ENCODE peak calls at places on chromosomes 3 and 15, in ten cellular contexts. S, E, Q, D, G, L, I, X, O and F are unnamed samples.

GRCh38 chr15:99486371-99487336 is 79.1 kb upstream of the MEF2A start:
- DNase-seq in L (no peak), D (no peak), E (no peak), X (peak), O (peak), Q (peak), S (peak), I (peak), G (peak), F (peak)

GRCh38 chr15:83305696-83306291 is 21.3 kb upstream of the BNC1 start:
- DNase-seq in D (peak), X (no peak), L (peak), E (no peak), Q (no peak), O (no peak), S (no peak), G (no peak), I (no peak), F (no peak)

GRCh38 chr3:156902916-156903315 is 76.8 kb downstream of the LEKR1 start:
- DNase-seq in G (no peak), Q (no peak), D (no peak), S (no peak), L (no peak), E (no peak), X (no peak), I (no peak), O (no peak), F (no peak)

GRCh38 chr15:74830868-74831267 is 4.4 kb downstream of the CPLX3 start:
- DNase-seq in X (no peak), S (no peak), L (no peak), Q (no peak), E (no peak), D (no peak), I (peak), O (no peak), G (no peak), F (no peak)

GRCh38 chr3:196275126-196275525 is 12.4 kb downstream of the PCYT1A start:
- DNase-seq in I (no peak), Q (no peak), X (no peak), O (no peak), E (no peak), S (no peak), L (no peak), G (no peak), D (no peak), F (no peak)

GRCh38 chr3:30628931-30629590 is 22.7 kb downstream of the TGFBR2 start:
- DNase-seq in D (no peak), E (no peak), O (no peak), Q (no peak), I (no peak), S (no peak), X (no peak), G (no peak), L (no peak), F (no peak)

GRCh38 chr15:88866295-88866881 is 29.0 kb downstream of the HAPLN3 start:
- DNase-seq in E (no peak), O (no peak), X (no peak), S (no peak), G (no peak), I (no peak), Q (no peak), D (no peak), L (no peak), F (no peak)

GRCh38 chr15:90035095-90035834 is 34.1 kb downstream of the ZNF710 start:
- DNase-seq in S (peak), O (peak), G (peak), D (peak), L (no peak), E (no peak), Q (no peak), I (peak), X (no peak), F (peak)

GRCh38 chr3:25033407-25034029 is 394.5 kb upstream of the RARB start:
- DNase-seq in L (no peak), O (peak), G (no peak), I (no peak), X (peak), S (peak), D (peak), Q (peak), E (peak), F (peak)

GRCh38 chr15:99873451-99873850 is 140.2 kb upstream of the LYSMD4 start:
- DNase-seq in Q (no peak), X (no peak), D (no peak), E (no peak), I (no peak), G (no peak), O (no peak), S (no peak), L (no peak), F (no peak)

GRCh38 chr3:136196064-136196400 is at the start of gene MSL2:
- DNase-seq in D (no peak), E (no peak), I (no peak), L (peak), Q (no peak), X (no peak), S (no peak), G (no peak), O (peak), F (peak)

GRCh38 chr3:187572431-187572830 is 97.8 kb downstream of the SST start:
- DNase-seq in G (no peak), X (no peak), S (no peak), Q (no peak), O (no peak), I (no peak), D (no peak), E (no peak), L (no peak), F (no peak)

GRCh38 chr15:64809649-64810498 is 15.6 kb downstream of the PIF1 start:
- DNase-seq in X (peak), D (peak), Q (peak), I (peak), S (peak), G (peak), L (no peak), E (peak), O (peak), F (peak)

GRCh38 chr3:139117136-139117675 is 72.5 kb upstream of the PRR23C start:
- DNase-seq in X (no peak), I (no peak), S (no peak), L (peak), Q (no peak), O (peak), E (no peak), D (no peak), G (no peak), F (no peak)

GRCh38 chr15:44501768-44502366 is 35.1 kb upstream of the EIF3J start:
- DNase-seq in Q (peak), L (no peak), I (no peak), E (peak), G (no peak), X (peak), D (peak), S (no peak), O (no peak), F (no peak)

GRCh38 chr15:99424978-99425665 is 140.7 kb upstream of the MEF2A start:
- DNase-seq in O (no peak), D (peak), G (peak), L (no peak), Q (peak), X (no peak), I (peak), S (no peak), E (peak), F (no peak)

GRCh38 chr15:29822100-29822684 is at the start of gene TJP1:
- DNase-seq in G (no peak), O (peak), L (peak), E (no peak), X (no peak), D (peak), I (peak), Q (peak), S (peak), F (peak)

GRCh38 chr3:15973930-15974329 is 176.2 kb upstream of the ANKRD28 start:
- DNase-seq in L (peak), X (no peak), S (no peak), D (no peak), E (no peak), I (no peak), O (no peak), Q (no peak), G (no peak), F (no peak)

GRCh38 chr15:56040081-56041035 is 46.9 kb upstream of the NEDD4 start:
- DNase-seq in O (peak), Q (no peak), L (no peak), I (peak), G (no peak), E (no peak), X (peak), S (peak), D (peak), F (no peak)

GRCh38 chr3:57889807-57890206 is 118.4 kb upstream of the FLNB start:
- DNase-seq in D (no peak), X (no peak), G (no peak), S (no peak), I (peak), O (no peak), E (no peak), Q (no peak), L (no peak), F (no peak)

GRCh38 chr3:141078200-141078599 is 27.1 kb downstream of the SPSB4 start:
- DNase-seq in O (no peak), X (no peak), I (peak), Q (no peak), S (no peak), G (no peak), L (no peak), D (no peak), E (no peak), F (peak)

GRCh38 chr3:141077631-141078030 is 26.5 kb downstream of the SPSB4 start:
- DNase-seq in Q (no peak), D (no peak), I (peak), G (no peak), L (no peak), E (no peak), S (no peak), O (no peak), X (no peak), F (no peak)

GRCh38 chr3:141074529-141074928 is 23.4 kb downstream of the SPSB4 start:
- DNase-seq in L (no peak), O (no peak), D (no peak), I (peak), X (no peak), S (no peak), E (no peak), G (no peak), Q (no peak), F (no peak)

GRCh38 chr3:141076026-141076797 is 25.1 kb downstream of the SPSB4 start:
- DNase-seq in I (peak), D (no peak), O (no peak), Q (no peak), G (no peak), L (no peak), X (no peak), E (no peak), S (peak), F (no peak)

GRCh38 chr3:141076821-141077571 is 25.8 kb downstream of the SPSB4 start:
- DNase-seq in G (peak), I (peak), Q (no peak), E (no peak), O (peak), L (no peak), X (no peak), D (no peak), S (peak), F (no peak)
- TF ChIP-seq POLR2AphosphoS5 in G (no peak), I (no peak), Q (no peak), E (no peak), O (no peak), L (no peak), X (no peak), D (no peak), S (no peak), F (no peak)

GRCh38 chr15:72168131-72168825 is 29.3 kb downstream of the GRAMD2A start:
- DNase-seq in S (peak), G (peak), E (no peak), I (no peak), D (no peak), X (no peak), L (no peak), Q (no peak), O (no peak), F (no peak)

GRCh38 chr15:72167445-72167844 is 30.1 kb downstream of the GRAMD2A start:
- DNase-seq in Q (no peak), O (no peak), G (peak), E (no peak), S (no peak), I (no peak), D (no peak), X (no peak), L (no peak), F (no peak)

GRCh38 chr15:72168833-72169232 is 28.8 kb downstream of the GRAMD2A start:
- DNase-seq in X (no peak), I (no peak), S (peak), G (no peak), O (no peak), L (no peak), Q (no peak), E (no peak), D (no peak), F (no peak)

GRCh38 chr15:72169236-72169920 is 28.2 kb downstream of the GRAMD2A start:
- DNase-seq in I (no peak), D (no peak), Q (no peak), G (peak), X (no peak), S (peak), E (no peak), O (no peak), L (no peak), F (no peak)

GRCh38 chr15:72166716-72167417 is 30.7 kb downstream of the GRAMD2A start:
- DNase-seq in S (no peak), Q (no peak), I (no peak), D (no peak), X (no peak), G (peak), O (no peak), E (no peak), L (no peak), F (no peak)
- TF ChIP-seq POLR2AphosphoS5 in S (no peak), Q (no peak), I (no peak), D (no peak), X (no peak), G (no peak), O (no peak), E (no peak), L (no peak), F (no peak)

GRCh38 chr3:149572796-149573414 is 84.9 kb downstream of the WWTR1 start:
- DNase-seq in I (no peak), E (no peak), D (no peak), G (no peak), L (no peak), O (no peak), X (no peak), S (no peak), Q (no peak), F (no peak)

GRCh38 chr3:149576071-149576564 is 81.7 kb downstream of the WWTR1 start:
- DNase-seq in E (no peak), I (no peak), S (no peak), X (peak), D (peak), O (no peak), L (no peak), Q (no peak), G (no peak), F (no peak)

GRCh38 chr3:149579161-149579560 is 78.7 kb downstream of the WWTR1 start:
- DNase-seq in O (no peak), G (no peak), X (no peak), Q (no peak), I (no peak), L (no peak), E (no peak), S (no peak), D (no peak), F (no peak)

GRCh38 chr3:149577801-149578200 is 80.0 kb downstream of the WWTR1 start:
- DNase-seq in S (no peak), E (no peak), I (no peak), X (no peak), L (no peak), G (no peak), O (no peak), Q (no peak), D (no peak), F (no peak)

GRCh38 chr3:149575213-149575961 is 82.4 kb downstream of the WWTR1 start:
- DNase-seq in Q (no peak), E (no peak), D (peak), G (no peak), X (no peak), I (peak), L (no peak), O (no peak), S (no peak), F (peak)
- TF ChIP-seq POLR2AphosphoS5 in Q (peak), E (no peak), D (no peak), G (peak), X (no peak), I (no peak), L (peak), O (peak), S (no peak), F (no peak)

GRCh38 chr15:78064544-78064943 is 13.0 kb downstream of the TBC1D2B start:
- DNase-seq in D (no peak), L (no peak), O (no peak), S (no peak), Q (no peak), E (no peak), I (no peak), X (no peak), G (no peak), F (no peak)
- TF ChIP-seq POLR2AphosphoS5 in D (no peak), L (no peak), O (no peak), S (no peak), Q (no peak), E (no peak), I (peak), X (no peak), G (no peak), F (no peak)

GRCh38 chr15:27961801-27962200 is 137.3 kb downstream of the OCA2 start:
- DNase-seq in D (no peak), S (no peak), Q (no peak), E (no peak), O (no peak), G (no peak), I (no peak), X (no peak), L (no peak), F (no peak)
- TF ChIP-seq POLR2AphosphoS5 in D (no peak), S (no peak), Q (no peak), E (no peak), O (no peak), G (no peak), I (no peak), X (no peak), L (no peak), F (no peak)

GRCh38 chr3:159208080-159208479 is 406.2 kb downstream of the MFSD1 start:
- DNase-seq in X (no peak), S (no peak), L (no peak), I (no peak), E (no peak), G (no peak), D (no peak), O (no peak), Q (no peak), F (no peak)
- TF ChIP-seq POLR2AphosphoS5 in X (no peak), S (no peak), L (no peak), I (no peak), E (no peak), G (no peak), D (no peak), O (no peak), Q (no peak), F (no peak)

GRCh38 chr3:144529562-144529961 is 557.9 kb downstream of the DIPK2A start:
- DNase-seq in I (no peak), G (no peak), L (no peak), O (no peak), Q (no peak), S (no peak), D (no peak), E (no peak), X (no peak), F (no peak)
- TF ChIP-seq POLR2AphosphoS5 in I (no peak), G (no peak), L (no peak), O (no peak), Q (no peak), S (no peak), D (no peak), E (no peak), X (no peak), F (no peak)